ENCODE peak calls at places on chromosomes 12 and 14, in eight cellular contexts. One of them, this sample, is unnamed.

GRCh38 chr14:25090716-25091454 is 40.9 kb upstream of the STXBP6 start:
- DNase-seq in neural crest cell: no peak
- DNase-seq in tibial artery: no peak
- DNase-seq in naive thymus-derived CD8-positive, alpha-beta T cell: no peak
- DNase-seq in psoas muscle: no peak
- DNase-seq in activated T-cell treated with anti-CD3 and anti-CD28 coated beads for 1 hour: no peak
- DNase-seq in head of caudate nucleus: peak; percentile 48
- DNase-seq in EH: peak; percentile 81
- DNase-seq in this sample: no peak

GRCh38 chr12:106492893-106493292 is 89.9 kb upstream of the RFX4 start:
- DNase-seq in neural crest cell: no peak
- DNase-seq in tibial artery: no peak
- DNase-seq in naive thymus-derived CD8-positive, alpha-beta T cell: no peak
- DNase-seq in psoas muscle: no peak
- DNase-seq in activated T-cell treated with anti-CD3 and anti-CD28 coated beads for 1 hour: no peak
- DNase-seq in head of caudate nucleus: no peak
- DNase-seq in EH: no peak
- DNase-seq in this sample: no peak

GRCh38 chr12:97385121-97385520 is 77.5 kb upstream of the RMST start:
- DNase-seq in neural crest cell: no peak
- DNase-seq in tibial artery: no peak
- DNase-seq in naive thymus-derived CD8-positive, alpha-beta T cell: no peak
- DNase-seq in psoas muscle: no peak
- DNase-seq in activated T-cell treated with anti-CD3 and anti-CD28 coated beads for 1 hour: no peak
- DNase-seq in head of caudate nucleus: no peak
- DNase-seq in EH: no peak
- DNase-seq in this sample: no peak

GRCh38 chr14:23299558-23299957 is 3.1 kb downstream of the PPP1R3E start:
- DNase-seq in neural crest cell: no peak
- DNase-seq in tibial artery: no peak
- DNase-seq in naive thymus-derived CD8-positive, alpha-beta T cell: no peak
- DNase-seq in psoas muscle: no peak
- DNase-seq in activated T-cell treated with anti-CD3 and anti-CD28 coated beads for 1 hour: no peak
- DNase-seq in head of caudate nucleus: no peak
- DNase-seq in EH: peak; percentile 62
- DNase-seq in this sample: peak; percentile 83

GRCh38 chr14:82872494-82872893 is 1338.8 kb upstream of the SEL1L start:
- DNase-seq in neural crest cell: peak; percentile 9
- DNase-seq in tibial artery: no peak
- DNase-seq in naive thymus-derived CD8-positive, alpha-beta T cell: no peak
- DNase-seq in psoas muscle: no peak
- DNase-seq in activated T-cell treated with anti-CD3 and anti-CD28 coated beads for 1 hour: no peak
- DNase-seq in head of caudate nucleus: no peak
- DNase-seq in EH: no peak
- DNase-seq in this sample: no peak

GRCh38 chr12:83161451-83161850 is 474.7 kb downstream of the TMTC2 start:
- DNase-seq in neural crest cell: no peak
- DNase-seq in tibial artery: no peak
- DNase-seq in naive thymus-derived CD8-positive, alpha-beta T cell: no peak
- DNase-seq in psoas muscle: no peak
- DNase-seq in activated T-cell treated with anti-CD3 and anti-CD28 coated beads for 1 hour: no peak
- DNase-seq in head of caudate nucleus: no peak
- DNase-seq in EH: no peak
- DNase-seq in this sample: no peak

GRCh38 chr12:41011939-41012338 is 176.2 kb upstream of the PDZRN4 start:
- DNase-seq in neural crest cell: no peak
- DNase-seq in tibial artery: no peak
- DNase-seq in naive thymus-derived CD8-positive, alpha-beta T cell: no peak
- DNase-seq in psoas muscle: no peak
- DNase-seq in activated T-cell treated with anti-CD3 and anti-CD28 coated beads for 1 hour: no peak
- DNase-seq in head of caudate nucleus: no peak
- DNase-seq in EH: no peak
- DNase-seq in this sample: no peak

GRCh38 chr12:113302925-113303640 is 31.8 kb downstream of the SLC8B1 start:
- DNase-seq in neural crest cell: no peak
- DNase-seq in tibial artery: no peak
- DNase-seq in naive thymus-derived CD8-positive, alpha-beta T cell: no peak
- DNase-seq in psoas muscle: peak; percentile 18
- DNase-seq in activated T-cell treated with anti-CD3 and anti-CD28 coated beads for 1 hour: no peak
- DNase-seq in head of caudate nucleus: no peak
- DNase-seq in EH: no peak
- DNase-seq in this sample: no peak

GRCh38 chr14:36502558-36503508 is 17.2 kb downstream of the NKX2-1 start:
- DNase-seq in neural crest cell: no peak
- DNase-seq in tibial artery: no peak
- DNase-seq in naive thymus-derived CD8-positive, alpha-beta T cell: no peak
- DNase-seq in psoas muscle: no peak
- DNase-seq in activated T-cell treated with anti-CD3 and anti-CD28 coated beads for 1 hour: no peak
- DNase-seq in head of caudate nucleus: no peak
- DNase-seq in EH: no peak
- DNase-seq in this sample: no peak

GRCh38 chr14:101187017-101187815 is 283.7 kb upstream of the RTL1 start:
- DNase-seq in neural crest cell: no peak
- DNase-seq in tibial artery: no peak
- DNase-seq in naive thymus-derived CD8-positive, alpha-beta T cell: no peak
- DNase-seq in psoas muscle: no peak
- DNase-seq in activated T-cell treated with anti-CD3 and anti-CD28 coated beads for 1 hour: no peak
- DNase-seq in head of caudate nucleus: no peak
- DNase-seq in EH: no peak
- DNase-seq in this sample: no peak

GRCh38 chr14:74910556-74910955 is 12.5 kb downstream of the RPS6KL1 start:
- DNase-seq in neural crest cell: no peak
- DNase-seq in tibial artery: no peak
- DNase-seq in naive thymus-derived CD8-positive, alpha-beta T cell: no peak
- DNase-seq in psoas muscle: no peak
- DNase-seq in activated T-cell treated with anti-CD3 and anti-CD28 coated beads for 1 hour: no peak
- DNase-seq in head of caudate nucleus: no peak
- DNase-seq in EH: no peak
- DNase-seq in this sample: no peak

GRCh38 chr12:93243382-93243688 is 134.4 kb upstream of the NUDT4 start:
- DNase-seq in neural crest cell: no peak
- DNase-seq in tibial artery: no peak
- DNase-seq in naive thymus-derived CD8-positive, alpha-beta T cell: no peak
- DNase-seq in psoas muscle: no peak
- DNase-seq in activated T-cell treated with anti-CD3 and anti-CD28 coated beads for 1 hour: no peak
- DNase-seq in head of caudate nucleus: no peak
- DNase-seq in EH: no peak
- DNase-seq in this sample: no peak

GRCh38 chr12:70812124-70812523 is 108.4 kb downstream of the PTPRR start:
- DNase-seq in neural crest cell: no peak
- DNase-seq in tibial artery: no peak
- DNase-seq in naive thymus-derived CD8-positive, alpha-beta T cell: no peak
- DNase-seq in psoas muscle: no peak
- DNase-seq in activated T-cell treated with anti-CD3 and anti-CD28 coated beads for 1 hour: no peak
- DNase-seq in head of caudate nucleus: no peak
- DNase-seq in EH: no peak
- DNase-seq in this sample: no peak

GRCh38 chr14:104867371-104868059 is 2.4 kb downstream of the CEP170B start:
- DNase-seq in neural crest cell: no peak
- DNase-seq in tibial artery: no peak
- DNase-seq in naive thymus-derived CD8-positive, alpha-beta T cell: no peak
- DNase-seq in psoas muscle: no peak
- DNase-seq in activated T-cell treated with anti-CD3 and anti-CD28 coated beads for 1 hour: no peak
- DNase-seq in head of caudate nucleus: no peak
- DNase-seq in EH: no peak
- DNase-seq in this sample: no peak

GRCh38 chr12:29698756-29699155 is 85.0 kb downstream of the TMTC1 start:
- DNase-seq in neural crest cell: no peak
- DNase-seq in tibial artery: no peak
- DNase-seq in naive thymus-derived CD8-positive, alpha-beta T cell: no peak
- DNase-seq in psoas muscle: no peak
- DNase-seq in activated T-cell treated with anti-CD3 and anti-CD28 coated beads for 1 hour: no peak
- DNase-seq in head of caudate nucleus: no peak
- DNase-seq in EH: no peak
- DNase-seq in this sample: no peak

GRCh38 chr14:57066887-57067513 is 201.7 kb downstream of the EXOC5 start:
- DNase-seq in neural crest cell: peak; percentile 59
- DNase-seq in tibial artery: no peak
- DNase-seq in naive thymus-derived CD8-positive, alpha-beta T cell: no peak
- DNase-seq in psoas muscle: peak; percentile 21
- DNase-seq in activated T-cell treated with anti-CD3 and anti-CD28 coated beads for 1 hour: no peak
- DNase-seq in head of caudate nucleus: peak; percentile 70
- DNase-seq in EH: no peak
- DNase-seq in this sample: peak; percentile 37

GRCh38 chr12:79561401-79562132 is 129.2 kb downstream of the PAWR start:
- DNase-seq in neural crest cell: no peak
- DNase-seq in tibial artery: no peak
- DNase-seq in naive thymus-derived CD8-positive, alpha-beta T cell: no peak
- DNase-seq in psoas muscle: no peak
- DNase-seq in activated T-cell treated with anti-CD3 and anti-CD28 coated beads for 1 hour: no peak
- DNase-seq in head of caudate nucleus: no peak
- DNase-seq in EH: no peak
- DNase-seq in this sample: no peak

GRCh38 chr12:105882404-105882803 is 256.4 kb downstream of the NUAK1 start:
- DNase-seq in neural crest cell: no peak
- DNase-seq in tibial artery: peak; percentile 44
- DNase-seq in naive thymus-derived CD8-positive, alpha-beta T cell: no peak
- DNase-seq in psoas muscle: peak; percentile 19
- DNase-seq in activated T-cell treated with anti-CD3 and anti-CD28 coated beads for 1 hour: no peak
- DNase-seq in head of caudate nucleus: peak; percentile 27
- DNase-seq in EH: peak; percentile 73
- DNase-seq in this sample: peak; percentile 55

GRCh38 chr12:122855071-122855829 is 20.0 kb downstream of the HIP1R start:
- DNase-seq in neural crest cell: no peak
- DNase-seq in tibial artery: no peak
- DNase-seq in naive thymus-derived CD8-positive, alpha-beta T cell: no peak
- DNase-seq in psoas muscle: peak; percentile 8
- DNase-seq in activated T-cell treated with anti-CD3 and anti-CD28 coated beads for 1 hour: no peak
- DNase-seq in head of caudate nucleus: no peak
- DNase-seq in EH: no peak
- DNase-seq in this sample: no peak

GRCh38 chr14:73243341-73243740 is 6.0 kb downstream of the PAPLN start:
- DNase-seq in neural crest cell: no peak
- DNase-seq in tibial artery: no peak
- DNase-seq in naive thymus-derived CD8-positive, alpha-beta T cell: no peak
- DNase-seq in psoas muscle: no peak
- DNase-seq in activated T-cell treated with anti-CD3 and anti-CD28 coated beads for 1 hour: no peak
- DNase-seq in head of caudate nucleus: no peak
- DNase-seq in EH: no peak
- DNase-seq in this sample: no peak

GRCh38 chr14:63457498-63457897 is 85.7 kb downstream of the PPP2R5E start:
- DNase-seq in neural crest cell: no peak
- DNase-seq in tibial artery: no peak
- DNase-seq in naive thymus-derived CD8-positive, alpha-beta T cell: no peak
- DNase-seq in psoas muscle: no peak
- DNase-seq in activated T-cell treated with anti-CD3 and anti-CD28 coated beads for 1 hour: no peak
- DNase-seq in head of caudate nucleus: no peak
- DNase-seq in EH: no peak
- DNase-seq in this sample: no peak

GRCh38 chr14:68168460-68169109 is 349.0 kb downstream of the RAD51B start:
- DNase-seq in neural crest cell: no peak
- DNase-seq in tibial artery: no peak
- DNase-seq in naive thymus-derived CD8-positive, alpha-beta T cell: no peak
- DNase-seq in psoas muscle: no peak
- DNase-seq in activated T-cell treated with anti-CD3 and anti-CD28 coated beads for 1 hour: no peak
- DNase-seq in head of caudate nucleus: no peak
- DNase-seq in EH: no peak
- DNase-seq in this sample: no peak

GRCh38 chr12:32257695-32258496 is 141.5 kb upstream of the FGD4 start:
- DNase-seq in neural crest cell: no peak
- DNase-seq in tibial artery: no peak
- DNase-seq in naive thymus-derived CD8-positive, alpha-beta T cell: no peak
- DNase-seq in psoas muscle: no peak
- DNase-seq in activated T-cell treated with anti-CD3 and anti-CD28 coated beads for 1 hour: no peak
- DNase-seq in head of caudate nucleus: no peak
- DNase-seq in EH: no peak
- DNase-seq in this sample: no peak

GRCh38 chr12:12899530-12900380 is 8.4 kb downstream of the GPRC5A start:
- DNase-seq in neural crest cell: no peak
- DNase-seq in tibial artery: peak; percentile 57
- DNase-seq in naive thymus-derived CD8-positive, alpha-beta T cell: no peak
- DNase-seq in psoas muscle: peak; percentile 46
- DNase-seq in activated T-cell treated with anti-CD3 and anti-CD28 coated beads for 1 hour: no peak
- DNase-seq in head of caudate nucleus: peak; percentile 57
- DNase-seq in EH: peak; percentile 96
- DNase-seq in this sample: no peak

GRCh38 chr12:32947203-32947795 is 50.7 kb upstream of the PKP2 start:
- DNase-seq in neural crest cell: no peak
- DNase-seq in tibial artery: no peak
- DNase-seq in naive thymus-derived CD8-positive, alpha-beta T cell: no peak
- DNase-seq in psoas muscle: no peak
- DNase-seq in activated T-cell treated with anti-CD3 and anti-CD28 coated beads for 1 hour: no peak
- DNase-seq in head of caudate nucleus: no peak
- DNase-seq in EH: no peak
- DNase-seq in this sample: peak; percentile 59

GRCh38 chr12:66538970-66539369 is 139.9 kb downstream of the GRIP1 start:
- DNase-seq in neural crest cell: no peak
- DNase-seq in tibial artery: no peak
- DNase-seq in naive thymus-derived CD8-positive, alpha-beta T cell: no peak
- DNase-seq in psoas muscle: no peak
- DNase-seq in activated T-cell treated with anti-CD3 and anti-CD28 coated beads for 1 hour: no peak
- DNase-seq in head of caudate nucleus: no peak
- DNase-seq in EH: no peak
- DNase-seq in this sample: no peak

GRCh38 chr12:72141381-72141780 is 130.8 kb upstream of the TRHDE start:
- DNase-seq in neural crest cell: no peak
- DNase-seq in tibial artery: no peak
- DNase-seq in naive thymus-derived CD8-positive, alpha-beta T cell: no peak
- DNase-seq in psoas muscle: no peak
- DNase-seq in activated T-cell treated with anti-CD3 and anti-CD28 coated beads for 1 hour: no peak
- DNase-seq in head of caudate nucleus: no peak
- DNase-seq in EH: peak; percentile 48
- DNase-seq in this sample: no peak

GRCh38 chr12:67070307-67070600 is 198.9 kb upstream of the CAND1 start:
- DNase-seq in neural crest cell: no peak
- DNase-seq in tibial artery: no peak
- DNase-seq in naive thymus-derived CD8-positive, alpha-beta T cell: no peak
- DNase-seq in psoas muscle: no peak
- DNase-seq in activated T-cell treated with anti-CD3 and anti-CD28 coated beads for 1 hour: no peak
- DNase-seq in head of caudate nucleus: no peak
- DNase-seq in EH: no peak
- DNase-seq in this sample: no peak

GRCh38 chr14:100679707-100680438 is 46.8 kb upstream of the DLK1 start:
- DNase-seq in neural crest cell: no peak
- DNase-seq in tibial artery: no peak
- DNase-seq in naive thymus-derived CD8-positive, alpha-beta T cell: no peak
- DNase-seq in psoas muscle: peak; percentile 59
- DNase-seq in activated T-cell treated with anti-CD3 and anti-CD28 coated beads for 1 hour: no peak
- DNase-seq in head of caudate nucleus: no peak
- DNase-seq in EH: peak; percentile 95
- DNase-seq in this sample: no peak

GRCh38 chr14:74932401-74932901 is 9.4 kb upstream of the RPS6KL1 start:
- DNase-seq in neural crest cell: no peak
- DNase-seq in tibial artery: peak; percentile 58
- DNase-seq in naive thymus-derived CD8-positive, alpha-beta T cell: no peak
- DNase-seq in psoas muscle: peak; percentile 26
- DNase-seq in activated T-cell treated with anti-CD3 and anti-CD28 coated beads for 1 hour: no peak
- DNase-seq in head of caudate nucleus: no peak
- DNase-seq in EH: no peak
- DNase-seq in this sample: no peak

GRCh38 chr12:122326597-122326996 is 60.3 kb upstream of the VPS33A start:
- DNase-seq in neural crest cell: no peak
- DNase-seq in tibial artery: no peak
- DNase-seq in naive thymus-derived CD8-positive, alpha-beta T cell: no peak
- DNase-seq in psoas muscle: no peak
- DNase-seq in activated T-cell treated with anti-CD3 and anti-CD28 coated beads for 1 hour: no peak
- DNase-seq in head of caudate nucleus: no peak
- DNase-seq in EH: no peak
- DNase-seq in this sample: no peak

GRCh38 chr12:69401940-69402339 is 42.4 kb downstream of the YEATS4 start:
- DNase-seq in neural crest cell: no peak
- DNase-seq in tibial artery: no peak
- DNase-seq in naive thymus-derived CD8-positive, alpha-beta T cell: no peak
- DNase-seq in psoas muscle: no peak
- DNase-seq in activated T-cell treated with anti-CD3 and anti-CD28 coated beads for 1 hour: no peak
- DNase-seq in head of caudate nucleus: no peak
- DNase-seq in EH: no peak
- DNase-seq in this sample: no peak

GRCh38 chr14:68810173-68811153 is 17.6 kb upstream of the ZFP36L1 start:
- DNase-seq in neural crest cell: no peak
- DNase-seq in tibial artery: no peak
- DNase-seq in naive thymus-derived CD8-positive, alpha-beta T cell: no peak
- DNase-seq in psoas muscle: no peak
- DNase-seq in activated T-cell treated with anti-CD3 and anti-CD28 coated beads for 1 hour: no peak
- DNase-seq in head of caudate nucleus: no peak
- DNase-seq in EH: no peak
- DNase-seq in this sample: no peak